ENCODE peak calls at places on chromosomes 11 and 22, in seven cellular contexts. H is GM23338; T is HAP-1; J is right lobe of liver; P is CD4-positive, alpha-beta memory T cell; F is GM23248; N is ovary. R is an unnamed sample.

GRCh38 chr11:69125861-69126260 is 29.9 kb upstream of the SMIM38 start:
- DNase-seq in T (no peak), J (no peak), P (no peak), F (no peak), N (peak; percentile 12), H (no peak), R (no peak)

GRCh38 chr11:17803751-17804334 is 69.3 kb downstream of the KCNC1 start:
- DNase-seq in T (no peak), N (no peak), J (no peak), F (no peak), P (no peak), H (no peak), R (no peak)

GRCh38 chr22:45866398-45867117 is 110.4 kb downstream of the WNT7B start:
- DNase-seq in J (no peak), F (no peak), T (peak; percentile 6), H (peak; percentile 53), P (no peak), N (peak; percentile 42), R (peak; percentile 44)

GRCh38 chr22:24432059-24432853 is 4.9 kb downstream of the ADORA2A start:
- DNase-seq in P (no peak), F (peak; percentile 50), H (no peak), T (no peak), J (no peak), N (peak; percentile 83), R (no peak)

GRCh38 chr11:10920205-10920604 is 62.4 kb upstream of the ZBED5 start:
- DNase-seq in T (no peak), H (no peak), N (no peak), J (no peak), P (no peak), F (peak; percentile 61), R (no peak)

GRCh38 chr11:120198787-120199469 is 11.9 kb upstream of the OAF start:
- DNase-seq in F (no peak), H (no peak), P (no peak), N (peak; percentile 26), T (no peak), J (no peak), R (no peak)

GRCh38 chr11:100545970-100546369 is 141.1 kb upstream of the ARHGAP42 start:
- DNase-seq in F (no peak), N (no peak), H (no peak), T (no peak), J (no peak), P (no peak), R (no peak)

GRCh38 chr11:78535027-78535426 is 39.6 kb downstream of the NARS2 start:
- DNase-seq in J (no peak), F (no peak), N (no peak), P (no peak), T (no peak), H (no peak), R (no peak)

GRCh38 chr11:131473510-131473909 is 103.1 kb downstream of the NTM start:
- DNase-seq in P (no peak), J (no peak), T (no peak), F (no peak), H (no peak), N (no peak), R (no peak)

GRCh38 chr11:97702948-97703347 is 1313.1 kb downstream of the JRKL start:
- DNase-seq in H (no peak), F (no peak), P (no peak), J (no peak), N (no peak), T (no peak), R (no peak)

GRCh38 chr11:112453601-112454577 is 193.2 kb upstream of the PLET1 start:
- DNase-seq in P (no peak), J (peak; percentile 58), F (peak; percentile 48), H (peak; percentile 78), N (peak; percentile 38), T (peak; percentile 61), R (peak; percentile 61)

GRCh38 chr11:123839131-123839530 is 33.0 kb upstream of the OR6M1 start:
- DNase-seq in J (no peak), N (no peak), F (no peak), H (no peak), T (no peak), P (no peak), R (no peak)

GRCh38 chr11:35307221-35307621 is 112.1 kb downstream of the SLC1A2 start:
- DNase-seq in H (no peak), N (no peak), P (no peak), F (peak; percentile 32), J (no peak), T (no peak), R (no peak)

GRCh38 chr11:79403839-79404238 is 37.0 kb downstream of the TENM4 start:
- DNase-seq in F (no peak), N (peak; percentile 65), P (no peak), J (no peak), T (no peak), H (no peak), R (no peak)

GRCh38 chr11:74683279-74683871 is 47.9 kb downstream of the CHRDL2 start:
- DNase-seq in J (no peak), T (no peak), P (no peak), F (peak; percentile 70), N (peak; percentile 67), H (peak; percentile 72), R (peak; percentile 61)

GRCh38 chr11:68503281-68503687 is 42.7 kb downstream of the PPP6R3 start:
- DNase-seq in P (no peak), J (no peak), N (no peak), T (no peak), H (no peak), F (no peak), R (no peak)

GRCh38 chr22:39327995-39328754 is 8.8 kb upstream of the RPL3 start:
- DNase-seq in H (no peak), P (no peak), J (no peak), F (no peak), N (no peak), T (no peak), R (no peak)

GRCh38 chr11:7572001-7572712 is 58.4 kb downstream of the PPFIBP2 start:
- DNase-seq in J (no peak), N (no peak), F (peak; percentile 53), P (no peak), T (peak; percentile 54), H (peak; percentile 27), R (no peak)

GRCh38 chr11:70841264-70841663 is 411.1 kb downstream of the SHANK2 start:
- DNase-seq in J (no peak), H (no peak), P (no peak), F (no peak), N (no peak), T (no peak), R (no peak)

GRCh38 chr11:69485337-69486041 is 4.0 kb downstream of the LINC01488 start:
- DNase-seq in P (no peak), F (no peak), N (no peak), J (peak; percentile 66), H (no peak), T (no peak), R (peak; percentile 7)

GRCh38 chr22:44680481-44680894 is 21.5 kb upstream of the PRR5 start:
- DNase-seq in T (no peak), H (no peak), P (no peak), J (no peak), N (no peak), F (no peak), R (no peak)

GRCh38 chr11:74024630-74025029 is 15.7 kb upstream of the UCP3 start:
- DNase-seq in J (no peak), P (no peak), T (no peak), H (no peak), N (no peak), F (peak; percentile 90), R (peak; percentile 81)

DNA sequence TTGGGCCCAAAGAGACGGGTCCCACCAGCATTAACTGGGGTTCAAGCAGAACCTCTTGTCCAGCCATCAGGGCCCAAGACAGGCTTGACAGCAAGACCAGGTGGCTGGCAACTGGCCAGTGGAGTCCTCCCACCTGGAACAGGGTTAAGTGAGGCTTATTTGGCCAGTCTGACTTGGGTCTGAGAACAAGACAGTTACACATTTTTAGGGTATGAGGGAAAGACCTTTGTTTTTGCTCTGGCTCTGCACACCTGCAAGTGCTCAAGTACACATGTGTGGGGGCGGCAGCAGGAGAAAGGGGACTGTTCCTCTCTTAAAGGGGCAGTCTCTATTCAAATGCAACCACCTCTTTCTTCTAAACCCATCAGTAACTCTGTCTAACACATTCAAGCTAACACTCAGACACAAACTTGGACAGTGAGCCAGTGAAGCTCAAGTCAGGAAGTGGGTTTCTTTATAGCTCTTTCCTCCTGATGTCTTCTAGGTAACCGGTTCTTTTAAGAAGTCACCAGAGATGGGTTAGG is 116.2 kb downstream of the ETS1 start:
- DNase-seq in F (no peak), N (no peak), P (peak; percentile 69), J (no peak), H (no peak), T (no peak), R (no peak)
- H3K4me1 ChIP-seq in F (peaks cover 76% of the 10 kb centered on the region), N (peaks cover 25% of the 10 kb centered on the region), P (peaks cover 100% of the 10 kb centered on the region), J (no peaks in the 10 kb centered on the region), H (no peaks in the 10 kb centered on the region), T (no peaks in the 10 kb centered on the region), R (peaks cover 38% of the 10 kb centered on the region)

GRCh38 chr22:50298937-50299656 is 8.3 kb downstream of the PLXNB2 start:
- DNase-seq in F (peak; percentile 68), T (no peak), H (peak; percentile 60), P (no peak), J (no peak), N (no peak), R (no peak)
- H3K4me1 ChIP-seq in F (peaks cover 32% of the 10 kb centered on the region), T (no peaks in the 10 kb centered on the region), H (peaks cover 15% of the 10 kb centered on the region), P (no peaks in the 10 kb centered on the region), J (no peaks in the 10 kb centered on the region), N (peaks cover 63% of the 10 kb centered on the region), R (peaks cover 28% of the 10 kb centered on the region)

GRCh38 chr11:118180300-118180703 is 3.9 kb upstream of the SCN2B start:
- DNase-seq in J (peak; percentile 43), N (peak; percentile 57), P (no peak), T (peak; percentile 75), F (peak; percentile 33), H (peak; percentile 89), R (peak; percentile 66)

GRCh38 chr11:118174006-118174567 is 2.4 kb downstream of the SCN2B start:
- DNase-seq in N (no peak), P (no peak), H (no peak), J (peak; percentile 32), T (no peak), F (no peak), R (no peak)

GRCh38 chr11:118175600-118176399 is 639 bp downstream of the SCN2B start:
- DNase-seq in H (no peak), F (no peak), P (no peak), N (no peak), J (peak; percentile 35), T (no peak), R (no peak)

GRCh38 chr11:118175031-118175531 is 1.4 kb downstream of the SCN2B start:
- DNase-seq in J (peak; percentile 64), P (no peak), T (no peak), F (peak; percentile 47), H (no peak), N (no peak), R (no peak)

GRCh38 chr11:118176400-118177134 is at the start of gene SCN2B:
- DNase-seq in N (no peak), F (no peak), T (no peak), P (no peak), H (peak; percentile 71), J (no peak), R (no peak)
- H3K4me1 ChIP-seq in N (no peaks in the 10 kb centered on the region), F (no peaks in the 10 kb centered on the region), T (peaks cover 3% of the 10 kb centered on the region), P (peaks cover 4% of the 10 kb centered on the region), H (peaks cover 21% of the 10 kb centered on the region), J (no peaks in the 10 kb centered on the region), R (peaks cover 19% of the 10 kb centered on the region)

DNA sequence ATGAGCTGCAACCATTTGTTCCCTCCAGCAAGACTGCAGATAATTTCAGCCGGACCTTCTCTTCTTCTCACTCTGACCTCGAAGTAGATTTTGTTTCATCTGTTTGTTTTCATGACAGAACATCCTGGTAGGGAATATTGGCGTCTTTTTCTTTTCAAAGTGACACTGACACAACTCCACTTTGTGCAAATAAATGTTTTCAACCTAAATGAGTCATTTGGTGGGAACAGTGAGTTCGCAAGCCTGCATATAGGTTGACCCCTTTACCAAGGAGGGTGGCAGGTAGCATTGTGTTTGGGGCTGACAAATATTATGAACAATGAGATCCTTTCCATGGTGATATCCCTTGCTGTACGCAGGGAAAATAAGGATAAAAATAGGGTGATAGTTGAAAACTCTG is 55.0 kb downstream of the LARGE1 start:
- DNase-seq in J (no peak), F (no peak), P (no peak), T (no peak), N (no peak), H (no peak), R (no peak)
- H3K4me1 ChIP-seq in J (no peaks in the 10 kb centered on the region), F (peaks cover 9% of the 10 kb centered on the region), P (no peaks in the 10 kb centered on the region), T (no peaks in the 10 kb centered on the region), N (peaks cover 22% of the 10 kb centered on the region), H (peaks cover 17% of the 10 kb centered on the region), R (peaks cover 60% of the 10 kb centered on the region)

R was measured in psoas muscle.